ENCODE peak calls at places on chromosomes 3 and 15, in eight cellular contexts. M, P, W, V, Y, H, X and R are unnamed samples.

GRCh38 chr3:114519415-114519814 is 225.6 kb downstream of the TIGIT start:
- DNase-seq in P (peak; percentile 73), Y (peak; percentile 54), X (peak; percentile 4), M (peak; percentile 81), V (peak; percentile 59), H (no peak), W (no peak), R (no peak)

GRCh38 chr15:65044724-65045481 is at the start of gene SLC51B:
- DNase-seq in H (peak; percentile 80), X (no peak), Y (no peak), P (no peak), V (no peak), M (no peak), W (peak; percentile 61), R (no peak)

GRCh38 chr3:183579967-183580720 is 24.6 kb upstream of the KLHL6 start:
- DNase-seq in W (no peak), H (no peak), P (no peak), V (peak; percentile 46), Y (no peak), M (no peak), X (no peak), R (peak; percentile 33)

GRCh38 chr15:68930268-68931022 is at the start of gene SPESP1:
- DNase-seq in W (peak; percentile 49), H (peak; percentile 70), P (peak; percentile 5), V (no peak), M (peak; percentile 62), Y (no peak), X (no peak), R (peak; percentile 56)

GRCh38 chr3:47010050-47010712 is 30.7 kb downstream of the NBEAL2 start:
- DNase-seq in W (peak; percentile 23), H (peak; percentile 61), M (no peak), V (no peak), P (no peak), Y (no peak), X (no peak), R (peak; percentile 24)

GRCh38 chr3:52210550-52211046 is 12.6 kb downstream of the ALAS1 start:
- DNase-seq in P (no peak), Y (no peak), V (peak; percentile 53), W (peak; percentile 41), M (peak; percentile 55), H (no peak), X (no peak), R (no peak)

GRCh38 chr3:176513604-176514003 is 683.7 kb downstream of the TBL1XR1 start:
- DNase-seq in M (no peak), V (no peak), X (no peak), Y (no peak), W (no peak), P (no peak), H (no peak), R (no peak)

GRCh38 chr15:67101981-67102929 is 36.9 kb downstream of the SMAD3 start:
- DNase-seq in Y (no peak), M (peak; percentile 87), P (peak; percentile 96), W (no peak), H (no peak), V (no peak), X (no peak), R (no peak)

GRCh38 chr15:98737122-98737521 is 88.8 kb downstream of the IGF1R start:
- DNase-seq in M (no peak), X (no peak), W (no peak), P (no peak), H (no peak), Y (no peak), V (no peak), R (no peak)

GRCh38 chr3:8460815-8461482 is 40.7 kb upstream of the LMCD1 start:
- DNase-seq in W (no peak), M (peak; percentile 72), H (no peak), V (peak; percentile 51), X (no peak), Y (no peak), P (peak; percentile 94), R (no peak)

GRCh38 chr3:71389911-71390573 is 193.5 kb downstream of the FOXP1 start:
- DNase-seq in Y (peak; percentile 12), X (no peak), M (peak; percentile 65), V (peak; percentile 49), W (peak; percentile 74), P (peak; percentile 85), H (peak; percentile 71), R (peak; percentile 71)

GRCh38 chr15:39628131-39628482 is 47.2 kb downstream of the THBS1 start:
- DNase-seq in X (no peak), Y (no peak), W (no peak), H (no peak), V (no peak), P (no peak), M (no peak), R (no peak)

GRCh38 chr15:64369078-64369607 is 12.1 kb downstream of the PCLAF start:
- DNase-seq in P (no peak), V (no peak), W (no peak), X (no peak), Y (no peak), H (no peak), M (peak; percentile 11), R (no peak)

GRCh38 chr15:99057020-99057419 is 47.9 kb upstream of the SYNM start:
- DNase-seq in P (no peak), X (no peak), M (no peak), H (no peak), Y (no peak), V (no peak), W (no peak), R (no peak)

GRCh38 chr3:98613616-98614015 is 20.2 kb upstream of the CPOX start:
- DNase-seq in X (no peak), H (no peak), V (no peak), W (no peak), Y (no peak), P (peak; percentile 54), M (peak; percentile 29), R (no peak)

GRCh38 chr15:58566029-58566428 is 134.2 kb downstream of the LIPC start:
- DNase-seq in M (no peak), Y (no peak), X (no peak), W (no peak), V (no peak), H (no peak), P (no peak), R (no peak)

GRCh38 chr15:58569455-58569854 is 137.7 kb downstream of the LIPC start:
- DNase-seq in Y (no peak), P (no peak), H (no peak), M (no peak), X (no peak), V (no peak), W (no peak), R (no peak)

GRCh38 chr15:58564967-58565366 is 133.2 kb downstream of the LIPC start:
- DNase-seq in P (no peak), V (no peak), X (no peak), W (no peak), M (no peak), H (no peak), Y (no peak), R (no peak)

GRCh38 chr15:58565620-58566019 is 133.8 kb downstream of the LIPC start:
- DNase-seq in V (no peak), M (no peak), P (no peak), W (no peak), X (no peak), Y (no peak), H (no peak), R (no peak)

DNA sequence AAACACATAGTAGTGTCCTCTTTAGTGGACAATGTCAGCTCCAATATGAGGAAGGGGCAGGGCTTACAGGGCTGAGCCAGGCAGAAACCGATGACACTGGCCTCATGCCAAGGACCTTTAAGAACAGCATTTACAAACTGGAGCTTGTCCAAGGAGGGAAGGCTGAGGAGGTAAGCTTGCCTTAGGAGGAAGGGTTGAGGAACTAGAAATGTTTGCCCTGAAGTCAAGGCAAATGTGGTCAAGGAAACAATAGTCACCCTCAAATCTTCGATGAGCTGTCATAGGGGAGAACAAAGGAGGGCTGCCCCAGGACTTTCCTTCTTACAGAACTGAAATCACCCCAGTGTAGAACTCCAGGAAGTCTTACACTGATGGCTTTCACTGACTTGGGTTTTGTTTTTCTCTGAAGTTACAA is 136.4 kb downstream of the LIPC start:
- DNase-seq in X (no peak), M (no peak), H (no peak), V (no peak), P (no peak), W (peak; percentile 51), Y (no peak), R (no peak)
- H3K4me3 ChIP-seq in X (no peak overlapping the region), M (no peak overlapping the region), H (no peak overlapping the region), V (no peak overlapping the region), P (no peak overlapping the region), W (no peak overlapping the region), Y (no peak overlapping the region), R (no peak overlapping the region)

DNA sequence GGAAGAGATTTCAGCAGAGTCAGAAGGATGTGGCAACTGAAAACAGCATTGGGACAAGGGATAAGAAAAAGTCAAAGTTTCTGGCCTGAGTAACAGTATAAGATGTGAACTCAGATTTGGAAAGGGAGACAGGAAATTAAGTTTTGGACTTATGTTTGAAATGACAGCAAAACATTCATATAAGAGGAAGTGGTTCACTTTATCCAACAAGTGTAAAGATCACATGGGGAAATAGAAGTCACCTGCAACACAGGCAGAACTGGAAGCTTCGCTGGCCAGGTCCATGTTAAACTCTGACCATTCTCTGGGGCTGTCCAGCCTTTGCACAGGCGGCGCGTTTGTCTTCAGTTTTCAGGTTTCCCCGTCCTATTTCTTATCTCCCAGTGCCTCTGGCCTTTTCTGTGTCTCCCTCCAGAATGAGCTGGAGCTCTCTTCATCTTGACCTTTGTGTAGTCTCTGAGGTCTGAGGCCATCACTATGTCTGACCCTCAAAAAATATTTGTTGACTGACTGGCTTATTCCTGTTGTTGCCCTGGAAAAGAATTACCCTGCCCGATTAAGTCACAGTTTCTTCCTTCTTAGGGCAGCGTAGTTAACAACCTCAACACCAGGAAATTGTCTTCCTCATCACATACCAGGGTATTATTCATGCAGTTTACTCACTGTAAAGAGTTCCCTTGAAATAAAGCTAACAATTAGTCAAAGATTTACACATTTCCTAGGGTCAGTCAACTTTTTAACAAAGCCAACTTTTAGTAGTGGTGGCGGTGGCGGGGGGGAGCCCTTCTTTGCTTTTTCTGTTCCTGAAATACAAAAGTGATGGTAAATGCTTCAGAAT is 1.0 kb upstream of the RASA2 start:
- DNase-seq in M (peak; percentile 76), V (peak; percentile 62), P (peak; percentile 83), X (peak; percentile 31), W (no peak), Y (peak; percentile 87), H (no peak), R (no peak)
- H3K4me3 ChIP-seq in M (peak overlapping the region; percentile 36), V (peak overlapping the region; percentile 83), P (peak overlapping the region; percentile 48), X (peak overlapping the region; percentile 76), W (peak overlapping the region; percentile 86), Y (peak overlapping the region; percentile 82), H (no peak overlapping the region), R (no peak overlapping the region)

GRCh38 chr15:73754461-73754860 is 1.3 kb upstream of the INSYN1 start:
- DNase-seq in M (no peak), H (no peak), W (no peak), X (no peak), P (no peak), Y (no peak), V (no peak), R (no peak)
- H3K4me3 ChIP-seq in M (no peak overlapping the region), H (no peak overlapping the region), W (no peak overlapping the region), X (no peak overlapping the region), P (no peak overlapping the region), Y (no peak overlapping the region), V (no peak overlapping the region), R (no peak overlapping the region)

DNA sequence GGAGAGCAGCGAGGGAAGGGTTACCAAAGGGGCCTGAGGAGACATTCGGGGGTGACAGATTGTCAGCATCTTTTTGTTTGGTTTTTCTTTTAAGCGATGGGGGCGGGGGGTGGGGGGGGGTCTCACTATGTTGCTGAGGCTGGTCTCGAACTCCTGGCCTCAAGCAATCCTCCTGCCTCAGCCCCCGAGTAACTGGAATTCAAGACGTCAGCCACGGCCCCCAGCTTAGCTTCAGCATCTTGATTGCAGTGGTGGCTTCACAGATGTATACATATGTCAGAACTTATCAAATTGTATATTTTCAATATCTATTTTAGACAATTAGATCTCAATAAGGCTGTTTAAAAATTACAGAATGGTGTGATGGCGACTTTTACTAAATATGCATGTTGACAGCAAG is 30.9 kb downstream of the ZDHHC19 start:
- DNase-seq in M (no peak), H (no peak), V (no peak), X (no peak), W (no peak), P (no peak), Y (no peak), R (no peak)
- H3K4me3 ChIP-seq in M (no peak overlapping the region), H (no peak overlapping the region), V (no peak overlapping the region), X (no peak overlapping the region), W (no peak overlapping the region), P (no peak overlapping the region), Y (no peak overlapping the region), R (no peak overlapping the region)